ENCODE peak calls at places on chromosome 18, in four cellular contexts. K is NB4, D is GM12878, P is Peyer's patch. Q is an unnamed sample.

GRCh38 chr18:23619388-23619873 is 33.1 kb upstream of the NPC1 start:
- DNase-seq in D (no peak), P (no peak), K (no peak), Q (no peak)

GRCh38 chr18:54717673-54718435 is 110.4 kb upstream of the RAB27B start:
- DNase-seq in D (peak), K (peak), P (peak), Q (no peak)

GRCh38 chr18:22045221-22045918 is 124.0 kb upstream of the GATA6 start:
- DNase-seq in D (no peak), P (no peak), K (no peak), Q (no peak)

GRCh38 chr18:10524507-10525425 is 1.1 kb upstream of the NAPG start:
- DNase-seq in K (peak), P (no peak), D (no peak), Q (no peak)

GRCh38 chr18:42654561-42654960 is 460.9 kb downstream of the RIT2 start:
- DNase-seq in D (no peak), K (peak), P (no peak), Q (no peak)

GRCh38 chr18:12113999-12114646 is 20.5 kb downstream of the ANKRD62 start:
- DNase-seq in P (no peak), D (no peak), K (no peak), Q (no peak)

GRCh38 chr18:38805256-38805655 is 1239.7 kb upstream of the CELF4 start:
- DNase-seq in K (no peak), P (no peak), D (no peak), Q (no peak)

GRCh38 chr18:26865557-26865956 is at the start of gene AQP4:
- DNase-seq in P (no peak), K (no peak), D (no peak), Q (no peak)

GRCh38 chr18:39742015-39742466 is 2176.4 kb upstream of the CELF4 start:
- DNase-seq in K (no peak), D (no peak), P (no peak), Q (no peak)

GRCh38 chr18:32201936-32202335 is 12.1 kb downstream of the MEP1B start:
- DNase-seq in K (no peak), P (no peak), D (no peak), Q (no peak)

GRCh38 chr18:22348521-22349316 is 69.0 kb downstream of the CTAGE1 start:
- DNase-seq in K (no peak), P (no peak), D (no peak), Q (no peak)

GRCh38 chr18:22228930-22229329 is 59.5 kb downstream of the GATA6 start:
- DNase-seq in K (no peak), D (no peak), P (no peak), Q (no peak)

GRCh38 chr18:75031717-75032317 is 177.1 kb downstream of the PTGR3 start:
- DNase-seq in P (no peak), K (no peak), D (no peak), Q (no peak)

GRCh38 chr18:32770181-32770650 is 2.6 kb downstream of the KLHL14 start:
- DNase-seq in D (no peak), K (no peak), P (peak), Q (no peak)

GRCh38 chr18:3966985-3967856 is 487.9 kb downstream of the DLGAP1 start:
- DNase-seq in K (no peak), D (no peak), P (no peak), Q (no peak)

GRCh38 chr18:58756148-58756547 is 84.9 kb downstream of the MALT1 start:
- DNase-seq in D (no peak), K (no peak), P (no peak), Q (no peak)

GRCh38 chr18:12862467-12862866 is 21.6 kb downstream of the PTPN2 start:
- DNase-seq in K (no peak), D (no peak), P (no peak), Q (no peak)

GRCh38 chr18:500556-501405 is at the start of gene COLEC12:
- DNase-seq in K (no peak), P (no peak), D (no peak), Q (no peak)

GRCh38 chr18:26227051-26227672 is 917 bp downstream of the TAF4B start:
- DNase-seq in P (peak), D (no peak), K (no peak), Q (no peak)

GRCh38 chr18:29083545-29083944 is 906.6 kb upstream of the CDH2 start:
- DNase-seq in D (no peak), K (no peak), P (no peak), Q (no peak)
- TF ChIP-seq CTCF in D (no peak), K (no peak), P (no peak), Q (no peak)

GRCh38 chr18:31102020-31102684 is at the start of gene DSC2:
- DNase-seq in D (no peak), P (no peak), K (no peak), Q (peak)

GRCh38 chr18:31104444-31104843 is 2.2 kb upstream of the DSC2 start:
- DNase-seq in K (no peak), D (no peak), P (no peak), Q (no peak)

GRCh38 chr18:31101148-31102019 is 837 bp downstream of the DSC2 start:
- DNase-seq in D (no peak), K (peak), P (no peak), Q (peak)

GRCh38 chr18:31103423-31103822 is 1.2 kb upstream of the DSC2 start:
- DNase-seq in D (no peak), K (no peak), P (no peak), Q (no peak)

GRCh38 chr18:31102941-31103340 is 720 bp upstream of the DSC2 start:
- DNase-seq in K (no peak), D (no peak), P (no peak), Q (no peak)
- H3K4me3 ChIP-seq in K (no peak), D (no peak), P (no peak), Q (peak)

GRCh38 chr18:59923539-59924196 is 23.9 kb downstream of the PMAIP1 start:
- DNase-seq in D (no peak), K (no peak), P (no peak), Q (no peak)

GRCh38 chr18:59926131-59926530 is 26.3 kb downstream of the PMAIP1 start:
- DNase-seq in D (no peak), P (no peak), K (no peak), Q (no peak)

GRCh38 chr18:59928201-59928600 is 28.4 kb downstream of the PMAIP1 start:
- DNase-seq in D (no peak), K (no peak), P (no peak), Q (no peak)

GRCh38 chr18:59929621-59930295 is 30.0 kb downstream of the PMAIP1 start:
- DNase-seq in P (no peak), K (peak), D (no peak), Q (no peak)

GRCh38 chr18:59927246-59927825 is 27.5 kb downstream of the PMAIP1 start:
- DNase-seq in P (no peak), D (peak), K (no peak), Q (no peak)
- TF ChIP-seq POLR2A in P (no peak), D (no peak), K (no peak), Q (no peak)

DNA sequence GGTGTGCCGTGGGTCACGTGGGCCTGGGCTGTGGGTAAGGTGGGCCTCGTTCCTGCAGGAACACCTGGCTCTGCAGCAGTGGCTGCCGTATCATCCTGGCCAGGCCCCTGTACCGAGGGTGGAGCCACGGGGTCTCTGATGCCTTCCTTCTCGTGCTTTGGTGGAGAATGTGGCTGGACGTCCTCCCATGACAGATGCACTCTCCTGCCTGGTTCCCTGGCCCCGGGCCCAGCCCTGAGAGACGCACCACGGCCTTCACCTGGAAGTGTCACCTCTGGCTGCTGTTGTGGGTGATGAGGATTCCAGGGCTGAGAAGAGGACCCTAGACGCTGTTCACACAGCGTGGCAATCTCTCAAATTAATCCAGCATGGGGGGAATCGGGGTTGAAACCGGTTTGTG is 49.5 kb downstream of the NFATC1 start:
- DNase-seq in D (no peak), K (no peak), P (no peak), Q (no peak)
- TF ChIP-seq CTCF in D (no peak), K (no peak), P (no peak), Q (no peak)

GRCh38 chr18:76983613-76984051 is 149.0 kb downstream of the MBP start:
- DNase-seq in D (no peak), K (no peak), P (peak), Q (no peak)

GRCh38 chr18:76984193-76985155 is 148.1 kb downstream of the MBP start:
- DNase-seq in D (no peak), P (peak), K (no peak), Q (no peak)

GRCh38 chr18:76982038-76982437 is 150.5 kb downstream of the MBP start:
- DNase-seq in P (peak), K (no peak), D (no peak), Q (no peak)

GRCh38 chr18:76981388-76981968 is 151.1 kb downstream of the MBP start:
- DNase-seq in P (peak), K (no peak), D (peak), Q (no peak)

GRCh38 chr18:76983184-76983583 is 149.4 kb downstream of the MBP start:
- DNase-seq in K (peak), P (peak), D (peak), Q (peak)
- H3K4me3 ChIP-seq in K (no peak), P (peak), D (no peak), Q (no peak)

DNA sequence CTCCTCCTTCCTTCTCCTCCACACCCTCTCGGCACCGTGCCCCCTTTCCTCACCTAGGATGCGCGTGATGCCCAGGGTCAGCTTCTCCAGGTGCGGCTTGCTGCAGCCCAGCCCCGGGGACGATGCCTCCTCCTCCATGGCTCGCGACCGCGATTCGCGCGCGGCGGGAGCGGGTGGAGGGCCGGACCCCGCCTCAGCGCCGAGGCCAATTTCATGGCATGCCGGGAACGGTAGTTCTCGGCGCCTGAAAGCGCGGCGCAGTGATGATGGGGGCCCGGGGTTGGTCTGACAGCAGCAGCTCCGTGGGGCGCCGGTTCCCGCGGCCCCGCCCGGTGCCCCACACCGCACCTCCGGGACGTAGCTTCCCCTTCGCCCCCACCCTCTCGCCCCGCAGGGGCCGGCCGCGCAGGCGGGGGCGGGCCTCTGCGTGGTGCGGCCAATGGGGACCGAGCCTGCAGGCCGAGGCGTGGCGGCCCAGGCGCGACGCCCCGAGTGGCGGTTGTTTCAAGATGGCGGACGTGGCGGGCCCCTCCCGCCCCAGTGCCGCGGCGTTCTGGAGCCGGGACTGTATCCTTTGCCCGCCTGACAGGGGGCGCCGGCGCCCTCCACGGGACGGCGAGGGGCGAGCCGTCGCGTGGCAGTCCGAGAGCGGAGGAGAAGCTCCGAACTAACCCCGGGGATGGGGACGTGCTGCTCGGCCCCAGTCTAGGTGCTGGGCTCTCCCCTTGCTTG is at the start of the genes KIAA1328 and TPGS2:
- DNase-seq in D (peak), K (peak), P (peak), Q (peak)
- TF ChIP-seq POLR2A in D (peak), K (peak), P (peak), Q (peak)

DNA sequence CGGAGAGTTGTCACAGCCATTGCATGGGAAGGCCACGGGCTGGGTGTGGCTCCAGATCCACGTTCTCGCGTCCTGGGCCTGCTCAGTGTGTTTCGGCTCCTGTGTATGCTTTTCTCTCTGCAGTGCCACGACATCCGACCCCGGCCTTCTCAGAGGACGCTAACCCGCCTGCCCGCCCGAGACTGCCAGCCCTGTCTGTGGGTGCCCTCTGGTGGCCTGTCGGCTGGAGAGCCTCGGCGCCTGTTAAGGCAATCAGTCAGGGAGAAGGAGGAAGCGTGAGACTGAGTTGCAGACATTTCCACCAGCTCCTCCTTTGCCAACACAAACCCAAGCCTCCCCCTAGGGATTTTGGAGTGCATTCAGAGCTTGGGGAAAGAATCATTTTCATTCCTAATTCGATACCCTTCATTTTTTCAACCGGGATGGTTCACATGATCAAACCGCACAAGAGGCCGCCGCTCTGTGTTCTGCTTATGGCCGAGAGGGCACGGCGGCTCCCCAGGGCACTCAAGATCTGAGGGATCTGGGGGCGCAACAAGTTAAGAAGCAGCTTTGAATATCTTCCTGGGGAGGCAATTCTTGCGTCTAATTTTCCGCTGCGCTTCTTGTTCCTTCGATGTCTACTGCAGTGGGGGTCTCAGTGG is 37.5 kb upstream of the ZBTB7C start:
- DNase-seq in D (no peak), K (peak), P (peak), Q (peak)
- TF ChIP-seq CTCF in D (peak), K (peak), P (no peak), Q (peak)

GRCh38 chr18:73040247-73040646 is 172.5 kb upstream of the NETO1 start:
- DNase-seq in P (no peak), D (no peak), K (no peak), Q (no peak)

GRCh38 chr18:73043231-73044000 is 175.6 kb upstream of the NETO1 start:
- DNase-seq in D (no peak), K (no peak), P (no peak), Q (no peak)

DNA sequence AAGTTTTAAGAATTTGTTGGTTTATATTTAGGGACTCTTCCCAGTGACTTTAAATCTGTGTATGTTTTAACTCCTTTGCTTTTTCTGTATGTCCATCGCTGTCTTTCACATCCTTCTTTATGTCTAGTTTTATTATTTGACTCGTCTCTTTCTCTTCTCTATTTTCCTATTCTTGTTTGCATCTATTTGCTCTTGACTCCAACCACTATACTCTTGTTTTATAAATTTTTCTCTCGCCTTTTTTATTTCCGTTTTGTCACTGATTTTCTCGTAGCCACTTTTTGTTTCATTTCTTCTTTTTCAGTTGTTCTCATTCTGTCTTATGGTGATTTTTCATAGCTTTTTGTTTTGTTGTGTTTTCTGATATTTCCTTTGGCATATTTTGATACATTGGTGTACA is 170.5 kb upstream of the NETO1 start:
- DNase-seq in D (peak), P (no peak), K (no peak), Q (no peak)
- H3K4me3 ChIP-seq in D (no peak), P (no peak), K (no peak), Q (no peak)